ENCODE peak calls at places on chromosomes 11 and 22, in five cellular contexts. U is PC-3, B is astrocyte of the spinal cord, K is upper lobe of right lung, M is Caco-2. Z is an unnamed sample.

GRCh38 chr11:84407091-84407490 is 1120.9 kb upstream of the CCDC90B start:
- DNase-seq in U (no peak), B (no peak), K (no peak), M (no peak), Z (no peak)

GRCh38 chr11:68446046-68446725 is 14.4 kb upstream of the PPP6R3 start:
- DNase-seq in U (no peak), B (no peak), K (no peak), M (no peak), Z (no peak)

GRCh38 chr11:64923944-64924909 is at the start of gene PPP2R5B:
- DNase-seq in U (peak), B (peak), K (peak), M (peak), Z (peak)

GRCh38 chr11:47001666-47002285 is 65.2 kb downstream of the CSTPP1 start:
- DNase-seq in U (no peak), B (peak), K (no peak), M (no peak), Z (no peak)

GRCh38 chr11:30346068-30346688 is 23.3 kb downstream of the ARL14EP start:
- DNase-seq in U (peak), B (peak), K (no peak), M (peak), Z (no peak)

GRCh38 chr11:132683602-132684001 is 848.7 kb downstream of the OPCML start:
- DNase-seq in U (no peak), B (no peak), K (no peak), M (no peak), Z (no peak)

GRCh38 chr22:46348099-46348695 is 12.7 kb downstream of the TRMU start:
- DNase-seq in U (no peak), B (no peak), K (no peak), M (no peak), Z (no peak)

GRCh38 chr11:94740083-94740974 is 27.8 kb upstream of the AMOTL1 start:
- DNase-seq in U (peak), B (no peak), K (peak), M (no peak), Z (no peak)

GRCh38 chr11:104926771-104927470 is 28.7 kb upstream of the CASP12 start:
- DNase-seq in U (peak), B (no peak), K (no peak), M (no peak), Z (no peak)

GRCh38 chr11:110470716-110471115 is 41.0 kb downstream of the FDX1 start:
- DNase-seq in U (no peak), B (peak), K (no peak), M (no peak), Z (no peak)

GRCh38 chr11:59281177-59281576 is 68.5 kb upstream of the MPEG1 start:
- DNase-seq in U (no peak), B (no peak), K (no peak), M (no peak), Z (no peak)

GRCh38 chr22:26610072-26610958 is 7.5 kb downstream of the CRYBB1 start:
- DNase-seq in U (peak), B (peak), K (no peak), M (no peak), Z (peak)

GRCh38 chr11:96199563-96200025 is 143.4 kb downstream of the MAML2 start:
- DNase-seq in U (peak), B (peak), K (no peak), M (no peak), Z (no peak)

GRCh38 chr11:79423736-79424135 is 17.1 kb downstream of the TENM4 start:
- DNase-seq in U (no peak), B (no peak), K (no peak), M (no peak), Z (no peak)

GRCh38 chr11:10742460-10743208 is 8.4 kb upstream of the CTR9 start:
- DNase-seq in U (peak), B (peak), K (no peak), M (no peak), Z (no peak)

GRCh38 chr11:135073444-135073843 is 661.4 kb upstream of the B3GAT1 start:
- DNase-seq in U (no peak), B (no peak), K (no peak), M (no peak), Z (no peak)

GRCh38 chr22:24094966-24095365 is 83.9 kb downstream of the CABIN1 start:
- DNase-seq in U (no peak), B (no peak), K (peak), M (no peak), Z (no peak)

GRCh38 chr11:71120346-71120963 is 131.9 kb downstream of the SHANK2 start:
- DNase-seq in U (peak), B (no peak), K (no peak), M (peak), Z (no peak)

GRCh38 chr11:1546536-1547466 is 25.3 kb downstream of the DUSP8 start:
- DNase-seq in U (peak), B (no peak), K (peak), M (peak), Z (no peak)

GRCh38 chr11:123581651-123582399 is 72.6 kb downstream of the SCN3B start:
- DNase-seq in U (no peak), B (no peak), K (no peak), M (no peak), Z (no peak)

GRCh38 chr11:27201454-27202302 is 161.1 kb downstream of the BBOX1 start:
- DNase-seq in U (peak), B (peak), K (no peak), M (peak), Z (no peak)

GRCh38 chr11:13316528-13316961 is 39.0 kb downstream of the BMAL1 start:
- DNase-seq in U (peak), B (peak), K (peak), M (no peak), Z (no peak)

GRCh38 chr11:109668973-109669634 is 247.1 kb downstream of the C11orf87 start:
- DNase-seq in U (no peak), B (no peak), K (no peak), M (no peak), Z (no peak)

GRCh38 chr22:33117821-33118220 is 59.6 kb upstream of the SYN3 start:
- DNase-seq in U (no peak), B (no peak), K (no peak), M (no peak), Z (no peak)

GRCh38 chr22:17866127-17866526 is 91.9 kb upstream of the BID start:
- DNase-seq in U (no peak), B (no peak), K (no peak), M (no peak), Z (no peak)

GRCh38 chr22:17862646-17863181 is 88.4 kb upstream of the BID start:
- DNase-seq in U (peak), B (peak), K (no peak), M (no peak), Z (no peak)

GRCh38 chr22:17866621-17867020 is 92.4 kb upstream of the BID start:
- DNase-seq in U (no peak), B (no peak), K (no peak), M (no peak), Z (no peak)

GRCh38 chr22:17865183-17866055 is 91.2 kb upstream of the BID start:
- DNase-seq in U (no peak), B (no peak), K (no peak), M (no peak), Z (no peak)

DNA sequence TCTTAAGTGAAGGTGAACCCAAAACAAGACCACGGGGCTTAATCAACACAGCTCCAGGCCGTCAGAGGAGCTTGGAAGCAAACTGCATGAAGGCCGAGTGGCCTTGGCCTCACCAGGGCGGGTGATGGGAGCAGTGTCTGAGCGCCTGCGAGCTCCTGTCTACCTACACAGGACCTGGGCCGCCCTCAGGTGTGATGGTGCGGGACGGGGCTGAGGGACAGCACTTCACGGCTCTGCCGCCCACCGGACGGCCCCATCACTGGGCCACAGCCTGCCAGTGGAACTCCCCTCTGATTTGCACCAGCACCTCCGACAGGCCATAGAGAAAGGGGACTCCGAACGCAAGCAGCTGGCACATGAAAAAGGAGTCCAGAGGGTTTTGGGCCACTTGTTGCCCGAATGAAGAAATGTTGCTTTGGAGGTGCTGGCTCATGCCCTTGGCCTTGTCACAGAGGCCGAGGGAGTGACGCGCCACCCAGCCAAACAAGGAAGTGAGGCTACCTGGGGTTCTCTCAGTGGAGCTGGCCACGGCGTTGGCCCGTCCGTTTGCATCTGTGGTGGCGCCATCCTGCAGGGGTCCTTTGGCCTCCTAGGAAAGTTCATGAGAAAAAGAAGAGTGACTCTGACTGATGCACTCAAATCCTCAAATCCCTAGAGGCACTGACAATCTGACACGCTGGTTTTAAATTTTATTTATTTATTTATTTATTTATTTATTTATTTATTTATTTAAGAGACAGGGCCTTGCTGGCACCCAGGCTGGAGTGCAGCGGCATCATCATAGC is 90.3 kb upstream of the BID start:
- DNase-seq in U (no peak), B (no peak), K (no peak), M (no peak), Z (no peak)
- TF ChIP-seq CTCF in U (no peak), B (no peak), K (no peak), M (no peak), Z (no peak)

DNA sequence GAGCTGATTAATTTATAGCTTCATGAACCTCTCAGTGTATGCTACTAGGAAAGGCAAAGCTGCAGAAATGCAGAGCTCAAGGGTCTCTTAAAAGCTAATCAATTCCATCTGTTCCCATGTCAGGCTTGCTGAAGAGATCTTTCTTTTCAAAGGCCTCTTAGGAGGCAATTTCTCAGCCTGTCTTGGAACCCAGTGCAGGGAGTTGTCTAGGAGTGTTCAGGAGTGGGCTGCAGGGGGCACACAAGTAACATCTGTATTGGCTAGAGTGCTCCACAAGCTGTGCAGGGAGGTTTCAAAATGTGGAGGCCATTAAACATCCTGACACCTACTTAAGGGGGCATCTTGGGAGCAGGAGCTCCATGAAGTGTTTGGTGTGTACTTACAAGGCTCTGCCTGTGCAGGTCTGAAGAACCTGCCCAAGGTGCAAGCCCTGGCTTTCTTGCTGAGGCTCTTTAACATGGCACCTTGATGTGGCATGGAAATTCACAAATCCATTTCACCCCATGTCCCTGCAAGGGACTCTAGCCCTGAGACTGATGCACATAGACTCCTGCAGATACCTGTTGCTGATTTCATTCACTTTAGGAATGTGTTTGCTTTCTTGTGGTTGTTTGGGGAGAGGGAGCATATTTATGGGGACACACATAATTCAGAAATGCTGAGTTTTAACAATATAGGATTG is 134.7 kb downstream of the ME3 start:
- DNase-seq in U (no peak), B (peak), K (no peak), M (no peak), Z (no peak)
- TF ChIP-seq CTCF in U (no peak), B (no peak), K (no peak), M (no peak), Z (no peak)

GRCh38 chr11:83285771-83286528 is at the start of gene CCDC90B:
- DNase-seq in U (peak), B (peak), K (peak), M (peak), Z (peak)
- TF ChIP-seq CTCF in U (no peak), B (peak), K (no peak), M (no peak), Z (no peak)

GRCh38 chr11:57339305-57339704 is 1.2 kb downstream of the P2RX3 start:
- DNase-seq in U (no peak), B (no peak), K (no peak), M (no peak), Z (no peak)

GRCh38 chr11:57342702-57343101 is 4.5 kb downstream of the P2RX3 start:
- DNase-seq in U (no peak), B (no peak), K (no peak), M (no peak), Z (no peak)

GRCh38 chr11:57338152-57338551 is at the start of gene P2RX3:
- DNase-seq in U (no peak), B (no peak), K (no peak), M (no peak), Z (no peak)

GRCh38 chr11:57341250-57341808 is 3.2 kb downstream of the P2RX3 start:
- DNase-seq in U (no peak), B (no peak), K (no peak), M (no peak), Z (no peak)

DNA sequence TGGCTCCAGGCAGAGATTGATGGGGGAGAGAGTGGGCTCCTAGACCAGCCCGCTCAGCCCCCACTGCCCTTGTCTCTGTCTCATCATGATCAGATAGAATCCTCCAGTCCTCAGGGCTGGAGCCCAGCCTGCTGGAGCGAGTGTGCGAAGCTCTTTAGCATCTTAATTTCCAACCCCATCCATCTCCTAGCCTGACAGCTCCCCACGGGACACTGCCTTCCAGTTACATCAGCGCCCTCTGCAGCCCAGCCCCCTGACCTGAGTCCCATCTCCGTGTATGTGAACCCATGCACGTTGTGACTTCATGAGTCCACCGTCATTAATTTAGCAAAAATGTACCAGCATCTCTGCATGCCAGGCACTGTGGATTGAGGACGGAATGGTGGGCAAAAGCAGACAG is 2.1 kb downstream of the P2RX3 start:
- DNase-seq in U (peak), B (no peak), K (no peak), M (peak), Z (no peak)
- TF ChIP-seq CTCF in U (peak), B (no peak), K (no peak), M (no peak), Z (no peak)

Z was measured in natural killer cell.